ENCODE peak calls at places on chromosomes 1 and 21, in four cellular contexts. One of them, this sample, is unnamed. For H3K27me3, the result is how much of the 10 kb centered on the place peaks cover.

GRCh38 chr21:44443891-44444285 is 11.4 kb upstream of the LRRC3 start:
- DNase-seq in esophagus squamous epithelium: no peak
- DNase-seq in tibial artery: no peak
- DNase-seq in colonic mucosa: no peak
- DNase-seq in this sample: no peak

GRCh38 chr21:45097827-45098387 is 23.5 kb downstream of the ADARB1 start:
- DNase-seq in colonic mucosa: no peak
- DNase-seq in tibial artery: no peak
- DNase-seq in esophagus squamous epithelium: no peak
- DNase-seq in this sample: no peak

GRCh38 chr21:36839123-36839522 is 127.3 kb downstream of the HLCS start:
- DNase-seq in esophagus squamous epithelium: no peak
- DNase-seq in colonic mucosa: no peak
- DNase-seq in tibial artery: no peak
- DNase-seq in this sample: no peak

GRCh38 chr21:43726686-43727570 is 8.0 kb downstream of the PDXK start:
- DNase-seq in tibial artery: no peak
- DNase-seq in colonic mucosa: no peak
- DNase-seq in esophagus squamous epithelium: no peak
- DNase-seq in this sample: no peak

GRCh38 chr1:247118946-247119446 is 14.8 kb upstream of the ZNF669 start:
- DNase-seq in colonic mucosa: no peak
- DNase-seq in tibial artery: no peak
- DNase-seq in esophagus squamous epithelium: no peak
- DNase-seq in this sample: no peak

GRCh38 chr1:2466834-2467554 is 9.1 kb upstream of the PLCH2 start:
- DNase-seq in esophagus squamous epithelium: no peak
- DNase-seq in tibial artery: no peak
- DNase-seq in colonic mucosa: peak
- DNase-seq in this sample: no peak

GRCh38 chr1:175072131-175072941 is 4.7 kb downstream of the TNN start:
- DNase-seq in esophagus squamous epithelium: no peak
- DNase-seq in colonic mucosa: no peak
- DNase-seq in tibial artery: peak
- DNase-seq in this sample: peak

GRCh38 chr1:56435434-56436337 is 143.7 kb downstream of the PLPP3 start:
- DNase-seq in esophagus squamous epithelium: no peak
- DNase-seq in tibial artery: no peak
- DNase-seq in colonic mucosa: no peak
- DNase-seq in this sample: no peak

GRCh38 chr1:201251411-201251810 is 31.9 kb upstream of the PKP1 start:
- DNase-seq in esophagus squamous epithelium: no peak
- DNase-seq in tibial artery: no peak
- DNase-seq in colonic mucosa: no peak
- DNase-seq in this sample: no peak

GRCh38 chr21:41328660-41329300 is 12.2 kb downstream of the FAM3B start:
- DNase-seq in esophagus squamous epithelium: no peak
- DNase-seq in tibial artery: no peak
- DNase-seq in colonic mucosa: no peak
- DNase-seq in this sample: no peak

GRCh38 chr1:199298825-199299224 is 660.0 kb downstream of the PTPRC start:
- DNase-seq in esophagus squamous epithelium: no peak
- DNase-seq in colonic mucosa: no peak
- DNase-seq in tibial artery: no peak
- DNase-seq in this sample: no peak

GRCh38 chr1:39453603-39454002 is 37.8 kb upstream of the BMP8A start:
- DNase-seq in esophagus squamous epithelium: no peak
- DNase-seq in colonic mucosa: peak
- DNase-seq in tibial artery: peak
- DNase-seq in this sample: no peak

GRCh38 chr1:15501208-15502032 is 22.6 kb downstream of the CASP9 start:
- DNase-seq in esophagus squamous epithelium: no peak
- DNase-seq in tibial artery: peak
- DNase-seq in colonic mucosa: peak
- DNase-seq in this sample: no peak

GRCh38 chr1:35603468-35603867 is 30.4 kb downstream of the TFAP2E start:
- DNase-seq in esophagus squamous epithelium: no peak
- DNase-seq in colonic mucosa: no peak
- DNase-seq in tibial artery: no peak
- DNase-seq in this sample: no peak

GRCh38 chr21:45548711-45549491 is 6.7 kb upstream of the SLC19A1 start:
- DNase-seq in esophagus squamous epithelium: no peak
- DNase-seq in tibial artery: no peak
- DNase-seq in colonic mucosa: no peak
- DNase-seq in this sample: no peak

GRCh38 chr1:207346562-207346912 is 25.1 kb downstream of the CD55 start:
- DNase-seq in tibial artery: no peak
- DNase-seq in colonic mucosa: no peak
- DNase-seq in esophagus squamous epithelium: no peak
- DNase-seq in this sample: no peak

GRCh38 chr1:51729824-51730284 is 113.0 kb downstream of the OSBPL9 start:
- DNase-seq in tibial artery: no peak
- DNase-seq in colonic mucosa: no peak
- DNase-seq in esophagus squamous epithelium: no peak
- DNase-seq in this sample: no peak

GRCh38 chr1:109816975-109817535 is 53.3 kb upstream of the EPS8L3 start:
- DNase-seq in tibial artery: no peak
- DNase-seq in esophagus squamous epithelium: no peak
- DNase-seq in colonic mucosa: no peak
- DNase-seq in this sample: no peak

GRCh38 chr1:184514447-184514846 is 127.6 kb downstream of the C1orf21 start:
- DNase-seq in esophagus squamous epithelium: no peak
- DNase-seq in colonic mucosa: no peak
- DNase-seq in tibial artery: no peak
- DNase-seq in this sample: no peak

GRCh38 chr1:227759345-227760300 is 24.4 kb downstream of the SNAP47 start:
- DNase-seq in tibial artery: no peak
- DNase-seq in colonic mucosa: no peak
- DNase-seq in esophagus squamous epithelium: no peak
- DNase-seq in this sample: peak

GRCh38 chr1:214310777-214311690 is 30.1 kb downstream of the SMYD2 start:
- DNase-seq in esophagus squamous epithelium: no peak
- DNase-seq in colonic mucosa: no peak
- DNase-seq in tibial artery: no peak
- DNase-seq in this sample: no peak

GRCh38 chr21:38351176-38351959 is 94.6 kb downstream of the KCNJ15 start:
- DNase-seq in tibial artery: no peak
- DNase-seq in esophagus squamous epithelium: no peak
- DNase-seq in colonic mucosa: no peak
- DNase-seq in this sample: no peak

GRCh38 chr1:163170975-163171676 is 31.6 kb downstream of the RGS5 start:
- DNase-seq in esophagus squamous epithelium: no peak
- DNase-seq in colonic mucosa: no peak
- DNase-seq in tibial artery: no peak
- DNase-seq in this sample: no peak

GRCh38 chr21:44436958-44437357 is 18.4 kb upstream of the LRRC3 start:
- DNase-seq in tibial artery: no peak
- DNase-seq in esophagus squamous epithelium: no peak
- DNase-seq in colonic mucosa: no peak
- DNase-seq in this sample: no peak

GRCh38 chr1:204147392-204148097 is 4.3 kb downstream of the ETNK2 start:
- DNase-seq in colonic mucosa: no peak
- DNase-seq in tibial artery: no peak
- DNase-seq in esophagus squamous epithelium: no peak
- DNase-seq in this sample: no peak
- H3K4me3 ChIP-seq in colonic mucosa: no peak
- H3K4me3 ChIP-seq in tibial artery: no peak
- H3K4me3 ChIP-seq in esophagus squamous epithelium: no peak
- H3K4me3 ChIP-seq in this sample: no peak

GRCh38 chr1:19153169-19153568 is 56.9 kb downstream of the UBR4 start:
- DNase-seq in esophagus squamous epithelium: no peak
- DNase-seq in tibial artery: no peak
- DNase-seq in colonic mucosa: no peak
- DNase-seq in this sample: no peak
- TF ChIP-seq CTCF in esophagus squamous epithelium: no peak
- TF ChIP-seq CTCF in tibial artery: no peak
- TF ChIP-seq CTCF in colonic mucosa: no peak
- TF ChIP-seq CTCF in this sample: no peak

GRCh38 chr1:90836345-90836679 is 119.2 kb upstream of the BARHL2 start:
- DNase-seq in esophagus squamous epithelium: no peak
- DNase-seq in colonic mucosa: no peak
- DNase-seq in tibial artery: no peak
- DNase-seq in this sample: no peak
- H3K27me3 ChIP-seq in esophagus squamous epithelium: under half
- H3K27me3 ChIP-seq in colonic mucosa: under half
- H3K27me3 ChIP-seq in tibial artery: half or more
- H3K27me3 ChIP-seq in this sample: half or more

DNA sequence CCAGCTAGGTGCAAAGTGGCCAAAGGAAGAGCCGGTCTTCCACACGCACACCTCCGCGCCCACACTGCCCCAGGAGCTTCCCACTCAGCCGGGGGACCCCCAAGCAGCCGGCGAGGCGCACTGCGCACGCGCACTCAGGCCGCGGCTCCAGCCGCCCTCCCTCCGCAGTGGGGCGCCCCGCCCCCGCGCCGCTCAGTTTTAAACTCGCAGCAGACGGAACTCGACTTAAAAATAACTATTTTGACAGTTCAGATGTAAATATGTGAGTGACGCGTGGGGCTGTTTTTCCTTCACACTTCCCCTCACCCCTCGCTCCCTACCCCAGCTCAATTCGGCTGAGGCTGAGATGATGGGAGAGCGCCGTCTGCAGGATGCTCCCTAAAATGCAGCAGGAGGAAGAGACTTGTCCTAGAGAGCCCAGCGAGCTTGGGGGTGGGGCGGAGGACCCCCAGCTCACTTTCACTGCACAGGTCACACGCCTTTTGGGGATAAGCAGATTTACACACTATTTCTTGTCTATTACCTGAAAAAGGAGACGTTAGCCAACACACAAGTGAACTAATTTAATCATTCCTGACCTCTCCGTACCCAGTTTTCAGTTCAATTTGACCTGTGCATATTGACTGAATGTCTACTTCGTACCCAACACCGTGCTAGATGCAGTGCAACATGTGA is 8.9 kb upstream of the LEMD1 start:
- DNase-seq in esophagus squamous epithelium: no peak
- DNase-seq in tibial artery: no peak
- DNase-seq in colonic mucosa: peak
- DNase-seq in this sample: no peak
- H3K4me3 ChIP-seq in esophagus squamous epithelium: peak
- H3K4me3 ChIP-seq in tibial artery: peak
- H3K4me3 ChIP-seq in colonic mucosa: peak
- H3K4me3 ChIP-seq in this sample: peak

DNA sequence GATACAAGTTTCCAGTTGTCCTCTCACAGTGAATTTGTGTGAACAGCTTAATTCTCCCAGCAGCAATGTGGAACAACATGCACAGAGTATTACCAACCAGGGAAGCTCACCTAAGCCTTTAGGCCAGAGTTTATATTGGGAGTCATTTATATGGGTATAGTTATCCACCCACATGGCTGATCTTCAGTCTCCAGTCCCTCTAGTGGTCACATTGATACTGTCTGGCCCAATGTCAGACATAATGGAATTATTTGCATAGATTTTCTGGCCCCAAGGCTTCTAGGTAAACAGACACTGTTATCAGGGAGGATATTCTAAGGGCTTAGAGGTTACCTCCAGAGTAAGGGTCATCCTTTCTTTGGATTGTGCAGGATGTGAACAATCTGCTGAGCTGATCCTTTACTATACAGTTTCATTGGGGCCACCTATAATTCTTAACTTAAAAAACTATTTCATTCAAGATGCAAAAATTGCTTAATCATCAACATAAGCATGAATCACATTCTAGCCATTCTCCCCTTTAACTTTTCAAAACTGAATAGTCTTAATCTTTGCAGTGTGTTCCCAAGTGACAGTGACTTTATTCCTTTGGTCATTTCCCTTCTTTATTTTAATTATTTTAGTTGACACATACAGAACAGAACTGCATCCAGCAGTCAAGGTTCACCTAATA is 210.9 kb downstream of the LTN1 start:
- DNase-seq in esophagus squamous epithelium: no peak
- DNase-seq in tibial artery: no peak
- DNase-seq in colonic mucosa: no peak
- DNase-seq in this sample: no peak
- TF ChIP-seq CTCF in esophagus squamous epithelium: peak
- TF ChIP-seq CTCF in tibial artery: peak
- TF ChIP-seq CTCF in colonic mucosa: no peak
- TF ChIP-seq CTCF in this sample: peak

GRCh38 chr1:22636927-22637326 is 499 bp downstream of the C1QA start:
- DNase-seq in tibial artery: no peak
- DNase-seq in esophagus squamous epithelium: no peak
- DNase-seq in colonic mucosa: no peak
- DNase-seq in this sample: no peak

GRCh38 chr1:22636369-22636768 is at the start of gene C1QA:
- DNase-seq in tibial artery: peak
- DNase-seq in esophagus squamous epithelium: no peak
- DNase-seq in colonic mucosa: peak
- DNase-seq in this sample: no peak

GRCh38 chr1:22638476-22639234 is 2.2 kb downstream of the C1QA start:
- DNase-seq in tibial artery: no peak
- DNase-seq in esophagus squamous epithelium: no peak
- DNase-seq in colonic mucosa: no peak
- DNase-seq in this sample: no peak

GRCh38 chr1:22639286-22639685 is 2.9 kb downstream of the C1QA start:
- DNase-seq in colonic mucosa: no peak
- DNase-seq in tibial artery: no peak
- DNase-seq in esophagus squamous epithelium: no peak
- DNase-seq in this sample: no peak

GRCh38 chr1:22637952-22638445 is 1.6 kb downstream of the C1QA start:
- DNase-seq in esophagus squamous epithelium: no peak
- DNase-seq in colonic mucosa: no peak
- DNase-seq in tibial artery: no peak
- DNase-seq in this sample: no peak
- H3K27me3 ChIP-seq in esophagus squamous epithelium: under half
- H3K27me3 ChIP-seq in colonic mucosa: under half
- H3K27me3 ChIP-seq in tibial artery: half or more
- H3K27me3 ChIP-seq in this sample: under half

GRCh38 chr1:64896546-64896945 is 69.8 kb downstream of the JAK1 start:
- DNase-seq in esophagus squamous epithelium: no peak
- DNase-seq in colonic mucosa: no peak
- DNase-seq in tibial artery: no peak
- DNase-seq in this sample: no peak
- H3K4me3 ChIP-seq in esophagus squamous epithelium: no peak
- H3K4me3 ChIP-seq in colonic mucosa: no peak
- H3K4me3 ChIP-seq in tibial artery: no peak
- H3K4me3 ChIP-seq in this sample: no peak

GRCh38 chr1:181033799-181034391 is at the start of gene MR1:
- DNase-seq in tibial artery: no peak
- DNase-seq in esophagus squamous epithelium: no peak
- DNase-seq in colonic mucosa: peak
- DNase-seq in this sample: peak

GRCh38 chr1:181038399-181038873 is 4.7 kb downstream of the MR1 start:
- DNase-seq in tibial artery: no peak
- DNase-seq in colonic mucosa: peak
- DNase-seq in esophagus squamous epithelium: no peak
- DNase-seq in this sample: no peak

GRCh38 chr1:181036107-181036843 is 2.5 kb downstream of the MR1 start:
- DNase-seq in colonic mucosa: no peak
- DNase-seq in esophagus squamous epithelium: no peak
- DNase-seq in tibial artery: no peak
- DNase-seq in this sample: no peak

GRCh38 chr1:181028241-181029014 is 5.4 kb upstream of the MR1 start:
- DNase-seq in esophagus squamous epithelium: no peak
- DNase-seq in tibial artery: no peak
- DNase-seq in colonic mucosa: no peak
- DNase-seq in this sample: no peak

GRCh38 chr1:181033128-181033798 is 520 bp upstream of the MR1 start:
- DNase-seq in tibial artery: peak
- DNase-seq in esophagus squamous epithelium: no peak
- DNase-seq in colonic mucosa: peak
- DNase-seq in this sample: no peak
- TF ChIP-seq CTCF in tibial artery: no peak
- TF ChIP-seq CTCF in esophagus squamous epithelium: no peak
- TF ChIP-seq CTCF in colonic mucosa: no peak
- TF ChIP-seq CTCF in this sample: no peak